ENCODE peak calls at places on chromosomes 16 and 17, in ten cellular contexts. F is epithelial cell of esophagus; C is HCT116; H is foreskin keratinocyte; B is HFF-Myc; E is IMR-90; W is Calu3; P is GM12865; J is psoas muscle; O is CD4-positive, alpha-beta T cell. U is an unnamed sample.

GRCh38 chr17:19333736-19334290 is 28.7 kb downstream of the B9D1 start:
- DNase-seq in F (no peak), C (no peak), H (no peak), B (no peak), E (no peak), W (no peak), P (no peak), J (no peak), O (no peak), U (no peak)

GRCh38 chr17:47275245-47275984 is 21.8 kb downstream of the ITGB3 start:
- DNase-seq in F (peak; percentile 37), C (no peak), H (peak; percentile 71), B (peak; percentile 94), E (peak; percentile 84), W (peak; percentile 28), P (no peak), J (peak; percentile 88), O (no peak), U (peak; percentile 58)

GRCh38 chr16:17199135-17199534 is 271.6 kb downstream of the XYLT1 start:
- DNase-seq in F (no peak), C (no peak), H (no peak), B (no peak), E (no peak), W (no peak), P (no peak), J (no peak), O (no peak), U (no peak)

GRCh38 chr16:46857261-46857962 is 26.4 kb upstream of the C16orf87 start:
- DNase-seq in F (peak; percentile 57), C (peak; percentile 26), H (peak; percentile 51), B (peak; percentile 43), E (peak; percentile 82), W (peak; percentile 30), P (peak; percentile 32), J (no peak), O (no peak), U (peak; percentile 41)

GRCh38 chr17:55986817-55987216 is 166.5 kb upstream of the ANKFN1 start:
- DNase-seq in F (no peak), C (no peak), H (no peak), B (no peak), E (no peak), W (no peak), P (no peak), J (no peak), O (no peak), U (no peak)

GRCh38 chr17:17129466-17129865 is 76.7 kb downstream of the PLD6 start:
- DNase-seq in F (peak; percentile 73), C (no peak), H (peak; percentile 49), B (no peak), E (no peak), W (no peak), P (no peak), J (peak; percentile 50), O (no peak), U (no peak)

GRCh38 chr17:78113804-78114785 is 14.5 kb downstream of the TMC6 start:
- DNase-seq in F (no peak), C (no peak), H (no peak), B (no peak), E (no peak), W (no peak), P (peak; percentile 74), J (no peak), O (no peak), U (no peak)

GRCh38 chr17:31558748-31559646 is 167.5 kb downstream of the RAB11FIP4 start:
- DNase-seq in F (peak; percentile 77), C (peak; percentile 42), H (peak; percentile 66), B (peak; percentile 54), E (peak; percentile 80), W (peak; percentile 78), P (peak; percentile 64), J (peak; percentile 83), O (peak; percentile 22), U (peak; percentile 85)

GRCh38 chr17:19278729-19279128 is 41.6 kb downstream of the EPN2 start:
- DNase-seq in F (no peak), C (no peak), H (no peak), B (no peak), E (no peak), W (no peak), P (no peak), J (no peak), O (no peak), U (no peak)

GRCh38 chr16:47258874-47259461 is 115.2 kb upstream of the NETO2 start:
- DNase-seq in F (peak; percentile 30), C (peak; percentile 18), H (peak; percentile 4), B (peak; percentile 15), E (peak; percentile 14), W (peak; percentile 35), P (peak; percentile 51), J (no peak), O (no peak), U (peak; percentile 42)

GRCh38 chr16:22296225-22297113 is 740 bp upstream of the POLR3E start:
- DNase-seq in F (peak; percentile 24), C (no peak), H (peak; percentile 14), B (no peak), E (no peak), W (no peak), P (no peak), J (no peak), O (no peak), U (no peak)

GRCh38 chr17:51015145-51015558 is 105.5 kb downstream of the SPAG9 start:
- DNase-seq in F (no peak), C (no peak), H (no peak), B (peak; percentile 55), E (peak; percentile 43), W (no peak), P (peak; percentile 16), J (no peak), O (no peak), U (no peak)

GRCh38 chr16:19741354-19741753 is 23.3 kb downstream of the IQCK start:
- DNase-seq in F (no peak), C (no peak), H (no peak), B (no peak), E (no peak), W (no peak), P (no peak), J (no peak), O (no peak), U (no peak)

DNA sequence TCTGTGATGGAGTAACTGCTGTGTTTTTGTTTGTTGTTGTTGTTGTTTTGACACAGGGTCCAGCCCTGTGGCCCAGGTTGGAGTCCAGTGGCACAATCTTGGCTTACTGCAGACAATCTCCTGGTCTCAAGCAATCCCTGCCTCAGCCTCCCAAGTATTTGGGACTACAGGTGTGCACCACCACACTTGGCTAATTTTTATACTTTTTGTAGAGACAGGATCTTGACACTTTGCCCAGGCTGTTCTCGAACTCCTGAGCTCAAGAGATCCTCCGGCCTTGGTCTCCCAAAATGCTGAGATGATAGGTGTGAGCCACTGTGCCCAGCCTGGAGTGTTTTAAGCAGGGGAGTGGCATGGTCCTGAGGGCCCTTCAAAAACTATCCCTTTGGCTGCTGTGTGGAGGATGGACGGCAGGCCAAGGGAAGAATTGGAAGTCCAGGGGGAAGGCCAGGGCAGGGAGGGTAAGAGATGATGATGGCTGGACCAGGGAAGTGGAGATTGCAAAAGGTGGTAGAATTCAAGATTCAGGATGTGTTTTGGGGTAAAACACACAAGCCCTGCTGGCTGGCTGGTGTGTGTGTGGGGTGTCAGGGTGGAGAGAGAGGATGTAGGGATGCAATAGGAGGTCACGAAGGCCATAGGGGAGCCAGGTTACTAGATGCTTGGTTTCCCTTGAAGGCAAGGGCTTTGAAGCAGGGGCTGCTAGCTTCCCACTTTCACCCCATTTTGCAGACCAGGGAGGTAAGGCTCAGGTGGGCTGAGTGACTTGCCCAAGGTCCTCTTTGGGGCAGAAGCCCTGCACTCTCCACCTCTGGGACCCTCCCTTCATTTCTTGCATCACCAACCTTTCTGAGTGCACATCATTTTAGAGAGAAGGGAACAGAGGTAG is 18.8 kb upstream of the PLLP start:
- DNase-seq in F (no peak), C (no peak), H (no peak), B (no peak), E (no peak), W (no peak), P (no peak), J (no peak), O (no peak), U (no peak)
- TF ChIP-seq CTCF in F (no peak), C (no peak), H (no peak), B (no peak), E (no peak), W (no peak), P (no peak), J (no peak), O (no peak), U (no peak)

GRCh38 chr16:4414187-4414909 is 2.0 kb downstream of the CORO7 start:
- DNase-seq in F (no peak), C (no peak), H (no peak), B (no peak), E (no peak), W (no peak), P (peak; percentile 98), J (no peak), O (peak; percentile 85), U (no peak)

GRCh38 chr16:4412854-4413253 is 3.5 kb downstream of the CORO7 start:
- DNase-seq in F (no peak), C (no peak), H (no peak), B (no peak), E (no peak), W (no peak), P (no peak), J (no peak), O (no peak), U (no peak)

GRCh38 chr16:4416200-4417032 is at the start of gene CORO7:
- DNase-seq in F (peak; percentile 93), C (peak; percentile 69), H (peak; percentile 72), B (no peak), E (peak; percentile 76), W (peak; percentile 99), P (peak; percentile 97), J (peak; percentile 97), O (peak; percentile 98), U (peak; percentile 93)

GRCh38 chr16:4412159-4412558 is 4.2 kb downstream of the CORO7 start:
- DNase-seq in F (no peak), C (no peak), H (no peak), B (no peak), E (no peak), W (no peak), P (no peak), J (no peak), O (no peak), U (no peak)

GRCh38 chr16:4415538-4416199 is 727 bp downstream of the CORO7 start:
- DNase-seq in F (peak; percentile 33), C (no peak), H (no peak), B (no peak), E (no peak), W (peak; percentile 61), P (peak; percentile 72), J (peak; percentile 47), O (peak; percentile 64), U (no peak)
- TF ChIP-seq CTCF in F (no peak), C (peak; percentile 0), H (no peak), B (no peak), E (no peak), W (no peak), P (no peak), J (no peak), O (no peak), U (no peak)

GRCh38 chr17:43995150-43995471 is 9.3 kb upstream of the NAGS start:
- DNase-seq in F (no peak), C (no peak), H (no peak), B (no peak), E (no peak), W (no peak), P (no peak), J (no peak), O (no peak), U (no peak)
- TF ChIP-seq CTCF in F (no peak), C (no peak), H (no peak), B (no peak), E (no peak), W (no peak), P (no peak), J (no peak), O (peak; percentile 42), U (peak; percentile 61)

GRCh38 chr16:85961988-85962915 is 63.3 kb downstream of the IRF8 start:
- DNase-seq in F (no peak), C (no peak), H (no peak), B (no peak), E (no peak), W (no peak), P (no peak), J (no peak), O (no peak), U (no peak)
- TF ChIP-seq CTCF in F (no peak), C (peak; percentile 25), H (no peak), B (no peak), E (no peak), W (no peak), P (no peak), J (no peak), O (no peak), U (no peak)

U was measured in RWPE1.